ENCODE peak calls at places on chromosomes 1 and 21, in ten cellular contexts. S, G, O, F, E, U, L, Z, B and V are unnamed samples.

GRCh38 chr21:43884012-43884860 is 19.2 kb downstream of the AGPAT3 start:
- DNase-seq in S (no peak), F (no peak), Z (peak), G (peak), O (no peak), U (peak), B (no peak), E (no peak), L (no peak), V (peak)

GRCh38 chr1:16012590-16013219 is 5.1 kb downstream of the HSPB7 start:
- DNase-seq in E (peak), F (peak), S (no peak), Z (peak), G (peak), U (peak), B (no peak), O (no peak), L (no peak), V (peak)

GRCh38 chr1:227899820-227900449 is 47.8 kb downstream of the WNT9A start:
- DNase-seq in F (no peak), S (no peak), O (no peak), E (no peak), B (no peak), U (no peak), Z (no peak), L (peak), G (no peak), V (no peak)

GRCh38 chr1:208433086-208433485 is 188.9 kb upstream of the PLXNA2 start:
- DNase-seq in S (peak), O (no peak), E (no peak), L (no peak), U (no peak), B (no peak), Z (no peak), G (no peak), F (no peak), V (no peak)

GRCh38 chr21:44551290-44552015 is at the start of gene KRTAP10-2:
- DNase-seq in O (no peak), E (no peak), B (no peak), S (no peak), Z (no peak), U (no peak), F (no peak), G (no peak), L (no peak), V (no peak)

GRCh38 chr1:37474051-37474696 is at the start of gene ZC3H12A:
- DNase-seq in S (no peak), Z (peak), E (peak), G (peak), F (peak), O (no peak), U (peak), L (peak), B (no peak), V (peak)

GRCh38 chr1:207883104-207883651 is 27.7 kb downstream of the CD34 start:
- DNase-seq in S (no peak), L (no peak), Z (no peak), B (no peak), O (no peak), F (no peak), U (no peak), G (no peak), E (no peak), V (no peak)

GRCh38 chr1:177354247-177354646 is 183.5 kb downstream of the BRINP2 start:
- DNase-seq in S (no peak), B (no peak), F (no peak), U (no peak), L (no peak), Z (no peak), E (no peak), G (no peak), O (no peak), V (no peak)

GRCh38 chr1:229536982-229537381 is 21.5 kb downstream of the ABCB10 start:
- DNase-seq in Z (no peak), B (no peak), E (no peak), U (no peak), G (no peak), O (no peak), L (no peak), F (no peak), S (no peak), V (no peak)

GRCh38 chr1:67189953-67190352 is 23.7 kb downstream of the IL23R start:
- DNase-seq in F (no peak), Z (no peak), B (no peak), U (no peak), O (no peak), G (no peak), S (no peak), L (no peak), E (no peak), V (no peak)